ENCODE peak calls at places on chromosome 2, in six cellular contexts. N, M, P, R, F and V are unnamed samples.

GRCh38 chr2:234686088-234686890 is 189.4 kb upstream of the ARL4C start:
- DNase-seq in N (no peak), M (no peak), P (no peak), R (no peak), F (no peak), V (no peak)

GRCh38 chr2:157486596-157487270 is 42.8 kb upstream of the CYTIP start:
- DNase-seq in N (peak; percentile 35), M (no peak), P (no peak), R (no peak), F (no peak), V (no peak)

GRCh38 chr2:1727101-1727771 is 17.1 kb downstream of the PXDN start:
- DNase-seq in N (peak; percentile 83), M (peak; percentile 11), P (no peak), R (no peak), F (no peak), V (peak; percentile 24)

GRCh38 chr2:178448968-178449661 is 1.9 kb downstream of the PRKRA start:
- DNase-seq in N (no peak), M (no peak), P (no peak), R (no peak), F (no peak), V (no peak)

GRCh38 chr2:27049422-27050280 is 1.8 kb upstream of the AGBL5 start:
- DNase-seq in N (no peak), M (peak; percentile 48), P (no peak), R (no peak), F (no peak), V (peak; percentile 37)

GRCh38 chr2:42888846-42889245 is 96.5 kb upstream of the HAAO start:
- DNase-seq in N (no peak), M (no peak), P (no peak), R (no peak), F (no peak), V (no peak)

GRCh38 chr2:14909795-14910194 is 277.3 kb downstream of the LRATD1 start:
- DNase-seq in N (no peak), M (no peak), P (no peak), R (no peak), F (no peak), V (no peak)

GRCh38 chr2:234495801-234496441 is 960 bp downstream of the ARL4C start:
- DNase-seq in N (peak; percentile 32), M (no peak), P (no peak), R (peak; percentile 18), F (no peak), V (no peak)

GRCh38 chr2:98801930-98802329 is 71.0 kb upstream of the MGAT4A start:
- DNase-seq in N (no peak), M (no peak), P (no peak), R (no peak), F (no peak), V (no peak)

GRCh38 chr2:109176928-109177327 is 47.9 kb downstream of the SH3RF3 start:
- DNase-seq in N (no peak), M (no peak), P (no peak), R (no peak), F (no peak), V (no peak)

GRCh38 chr2:203470371-203470770 is 64.7 kb downstream of the RAPH1 start:
- DNase-seq in N (no peak), M (no peak), P (no peak), R (no peak), F (no peak), V (no peak)

GRCh38 chr2:28643911-28644334 is 107.7 kb upstream of the PPP1CB start:
- DNase-seq in N (peak; percentile 72), M (peak; percentile 69), P (no peak), R (peak; percentile 87), F (no peak), V (no peak)

GRCh38 chr2:221389909-221390308 is 182.2 kb downstream of the EPHA4 start:
- DNase-seq in N (no peak), M (no peak), P (no peak), R (no peak), F (no peak), V (no peak)

GRCh38 chr2:71156531-71156930 is 26.1 kb downstream of the MPHOSPH10 start:
- DNase-seq in N (peak; percentile 23), M (no peak), P (no peak), R (peak; percentile 25), F (no peak), V (no peak)

GRCh38 chr2:218401834-218402370 is 2.2 kb downstream of the CTDSP1 start:
- DNase-seq in N (no peak), M (no peak), P (no peak), R (no peak), F (no peak), V (no peak)

GRCh38 chr2:192333642-192334041 is 138.9 kb upstream of the TMEFF2 start:
- DNase-seq in N (no peak), M (no peak), P (no peak), R (no peak), F (no peak), V (no peak)

GRCh38 chr2:28094794-28095193 is 204.3 kb downstream of the BABAM2 start:
- DNase-seq in N (no peak), M (no peak), P (no peak), R (no peak), F (no peak), V (no peak)

GRCh38 chr2:105383456-105383855 is 15.4 kb downstream of the FHL2 start:
- DNase-seq in N (no peak), M (no peak), P (peak; percentile 69), R (no peak), F (no peak), V (no peak)

GRCh38 chr2:45009928-45010705 is 865 bp upstream of the SIX2 start:
- DNase-seq in N (no peak), M (peak; percentile 55), P (no peak), R (peak; percentile 65), F (no peak), V (peak; percentile 80)

GRCh38 chr2:37737507-37737906 is 66.1 kb upstream of the CDC42EP3 start:
- DNase-seq in N (peak; percentile 36), M (no peak), P (no peak), R (no peak), F (no peak), V (no peak)

GRCh38 chr2:42754021-42754775 is 9.7 kb downstream of the OXER1 start:
- DNase-seq in N (peak; percentile 28), M (no peak), P (no peak), R (peak; percentile 38), F (no peak), V (no peak)

GRCh38 chr2:70553334-70553583 is 367 bp downstream of the TGFA start:
- DNase-seq in N (no peak), M (no peak), P (no peak), R (no peak), F (no peak), V (no peak)

GRCh38 chr2:140353541-140353940 is 1573.4 kb upstream of the NXPH2 start:
- DNase-seq in N (no peak), M (no peak), P (no peak), R (peak; percentile 10), F (no peak), V (no peak)

GRCh38 chr2:224780814-224781213 is 64.6 kb upstream of the CCDC195 start:
- DNase-seq in N (no peak), M (no peak), P (no peak), R (no peak), F (no peak), V (no peak)

GRCh38 chr2:219675206-219675605 is 47.8 kb downstream of the SLC4A3 start:
- DNase-seq in N (no peak), M (no peak), P (no peak), R (no peak), F (no peak), V (no peak)

GRCh38 chr2:226478121-226478809 is 321.4 kb downstream of the IRS1 start:
- DNase-seq in N (peak; percentile 96), M (peak; percentile 53), P (no peak), R (peak; percentile 94), F (no peak), V (peak; percentile 13)

GRCh38 chr2:71796174-71796592 is 342.8 kb downstream of the DYSF start:
- DNase-seq in N (peak; percentile 26), M (no peak), P (no peak), R (peak; percentile 76), F (no peak), V (no peak)

GRCh38 chr2:3356799-3357198 is 20.8 kb downstream of the EIPR1 start:
- DNase-seq in N (no peak), M (no peak), P (no peak), R (no peak), F (no peak), V (no peak)

GRCh38 chr2:219308142-219309093 is 783 bp downstream of the PTPRN start:
- DNase-seq in N (peak; percentile 65), M (no peak), P (peak; percentile 18), R (peak; percentile 56), F (no peak), V (peak; percentile 72)

GRCh38 chr2:168705534-168706470 is 96.6 kb upstream of the NOSTRIN start:
- DNase-seq in N (peak; percentile 51), M (no peak), P (no peak), R (peak; percentile 27), F (no peak), V (no peak)

GRCh38 chr2:170530284-170530745 is 184.8 kb upstream of the SP5 start:
- DNase-seq in N (peak; percentile 34), M (peak; percentile 83), P (no peak), R (peak; percentile 33), F (no peak), V (peak; percentile 84)

GRCh38 chr2:135948642-135949355 is 36.6 kb downstream of the DARS1 start:
- DNase-seq in N (peak; percentile 83), M (no peak), P (no peak), R (peak; percentile 29), F (no peak), V (no peak)

GRCh38 chr2:102488063-102488462 is 15.0 kb downstream of the SLC9A4 start:
- DNase-seq in N (peak; percentile 51), M (no peak), P (no peak), R (peak; percentile 12), F (no peak), V (no peak)

GRCh38 chr2:9199716-9200633 is 6.6 kb upstream of the ASAP2 start:
- DNase-seq in N (peak; percentile 79), M (no peak), P (no peak), R (peak; percentile 76), F (no peak), V (no peak)

GRCh38 chr2:48232351-48232750 is 297.6 kb upstream of the STON1 start:
- DNase-seq in N (no peak), M (no peak), P (no peak), R (no peak), F (no peak), V (no peak)

GRCh38 chr2:46448111-46448510 is 31.3 kb upstream of the TMEM247 start:
- DNase-seq in N (no peak), M (no peak), P (no peak), R (no peak), F (no peak), V (no peak)

GRCh38 chr2:232204457-232204931 is 174.1 kb upstream of the ALPP start:
- DNase-seq in N (no peak), M (peak; percentile 27), P (no peak), R (peak; percentile 13), F (no peak), V (peak; percentile 40)